ENCODE peak calls at places on chromosome 2, in five cellular contexts. S is Karpas-422, V is stomach, U is small intestine, C is HepG2. F is an unnamed sample. For H3K27me3, the result is how much of the 10 kb centered on the place peaks cover.

GRCh38 chr2:223635080-223635479 is 32.9 kb upstream of the SCG2 start:
- DNase-seq in S (no peak), V (no peak), U (no peak), C (no peak), F (no peak)

GRCh38 chr2:213834331-213834730 is 550.1 kb downstream of the SPAG16 start:
- DNase-seq in S (no peak), V (no peak), U (no peak), C (no peak), F (no peak)

GRCh38 chr2:172084484-172084733 is 898 bp upstream of the DLX1 start:
- DNase-seq in S (no peak), V (no peak), U (no peak), C (no peak), F (no peak)

GRCh38 chr2:36356199-36356989 is 816 bp downstream of the CRIM1 start:
- DNase-seq in S (no peak), V (peak), U (peak), C (no peak), F (no peak)

GRCh38 chr2:96884299-96885156 is 14.6 kb upstream of the SEMA4C start:
- DNase-seq in S (no peak), V (no peak), U (no peak), C (no peak), F (no peak)

GRCh38 chr2:39567507-39567906 is 98.2 kb upstream of the TMEM178A start:
- DNase-seq in S (no peak), V (no peak), U (no peak), C (no peak), F (no peak)

GRCh38 chr2:64374686-64375085 is 79.3 kb upstream of the LGALSL start:
- DNase-seq in S (no peak), V (peak), U (no peak), C (no peak), F (no peak)

GRCh38 chr2:11746807-11747459 is 501 bp downstream of the LPIN1 start:
- DNase-seq in S (peak), V (peak), U (peak), C (peak), F (no peak)

GRCh38 chr2:32678825-32679224 is 51.0 kb downstream of the TTC27 start:
- DNase-seq in S (no peak), V (no peak), U (no peak), C (no peak), F (no peak)

GRCh38 chr2:120709608-120710041 is 26.0 kb upstream of the GLI2 start:
- DNase-seq in S (no peak), V (no peak), U (no peak), C (no peak), F (no peak)

GRCh38 chr2:226018641-226019040 is 619.1 kb downstream of the NYAP2 start:
- DNase-seq in S (no peak), V (no peak), U (no peak), C (no peak), F (no peak)

GRCh38 chr2:185181901-185182300 is 556.7 kb upstream of the FSIP2 start:
- DNase-seq in S (no peak), V (no peak), U (no peak), C (no peak), F (no peak)

GRCh38 chr2:99615247-99615771 is 125.5 kb upstream of the REV1 start:
- DNase-seq in S (no peak), V (no peak), U (no peak), C (peak), F (no peak)

GRCh38 chr2:60518567-60518966 is 34.9 kb downstream of the BCL11A start:
- DNase-seq in S (no peak), V (no peak), U (no peak), C (no peak), F (no peak)

GRCh38 chr2:10059552-10060335 is 16.4 kb downstream of the KLF11 start:
- DNase-seq in S (no peak), V (no peak), U (no peak), C (no peak), F (no peak)

GRCh38 chr2:216349366-216349765 is 22.9 kb downstream of the MARCHF4 start:
- DNase-seq in S (no peak), V (no peak), U (peak), C (no peak), F (peak)

GRCh38 chr2:134491796-134492441 is 226.9 kb downstream of the TMEM163 start:
- DNase-seq in S (no peak), V (peak), U (peak), C (peak), F (no peak)

GRCh38 chr2:88601302-88601701 is 26.0 kb downstream of the EIF2AK3 start:
- DNase-seq in S (no peak), V (no peak), U (no peak), C (no peak), F (no peak)

GRCh38 chr2:234980476-234981187 is 28.8 kb downstream of the SH3BP4 start:
- DNase-seq in S (no peak), V (peak), U (peak), C (peak), F (no peak)

GRCh38 chr2:191105082-191105481 is 45.7 kb downstream of the STAT4 start:
- DNase-seq in S (no peak), V (no peak), U (no peak), C (no peak), F (no peak)

GRCh38 chr2:8332646-8333045 is 349.2 kb upstream of the ID2 start:
- DNase-seq in S (no peak), V (no peak), U (no peak), C (no peak), F (no peak)
- H3K27me3 ChIP-seq in S (under half), V (under half), U (under half), C (under half), F (under half)

DNA sequence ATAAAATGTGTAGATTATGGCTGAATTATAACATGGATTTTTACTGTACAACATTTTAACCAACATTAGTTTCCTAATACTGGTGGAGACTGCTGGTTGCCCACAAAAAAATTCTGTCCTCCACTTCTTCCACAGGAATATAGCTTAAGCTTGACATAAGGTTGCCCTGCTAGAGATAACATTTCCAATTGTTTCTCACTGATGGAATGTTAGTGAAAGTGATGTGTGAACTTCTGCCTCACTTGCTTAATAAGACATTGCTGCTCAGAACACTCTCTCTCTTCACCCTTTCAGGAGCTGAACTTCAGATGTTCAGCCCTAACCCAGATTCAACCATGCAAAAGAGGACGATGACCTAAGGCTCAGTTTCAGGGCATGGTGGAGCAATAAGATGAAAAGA is 2.7 kb upstream of the SGPP2 start:
- DNase-seq in S (no peak), V (no peak), U (no peak), C (no peak), F (peak)
- H3K27me3 ChIP-seq in S (under half), V (under half), U (under half), C (under half), F (under half)

GRCh38 chr2:66579494-66579893 is 144.6 kb downstream of the MEIS1 start:
- DNase-seq in S (no peak), V (no peak), U (no peak), C (no peak), F (no peak)
- H3K27me3 ChIP-seq in S (under half), V (under half), U (half or more), C (under half), F (half or more)

DNA sequence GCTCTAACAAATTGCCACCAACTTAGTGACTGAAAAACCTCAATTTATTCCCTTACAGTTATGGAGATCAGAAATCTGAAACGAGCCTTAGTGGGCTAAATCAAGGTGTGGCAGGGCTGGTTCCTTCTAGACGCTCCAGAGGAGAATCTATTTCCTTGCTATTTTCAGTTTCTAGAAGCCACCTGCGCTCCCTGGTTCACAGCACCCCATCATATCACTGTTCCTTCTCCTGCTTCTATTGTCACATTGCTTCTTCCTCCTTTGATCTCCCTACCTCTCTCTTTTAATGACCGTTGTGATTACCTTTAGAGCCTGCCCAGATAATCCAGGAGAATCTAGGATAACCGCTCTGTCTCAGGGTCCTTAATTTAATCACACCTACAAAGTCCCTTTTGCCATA is 596.6 kb downstream of the PLCL1 start:
- DNase-seq in S (no peak), V (no peak), U (no peak), C (no peak), F (no peak)
- H3K27me3 ChIP-seq in S (under half), V (under half), U (under half), C (under half), F (under half)

GRCh38 chr2:104850322-104851184 is 3.4 kb upstream of the POU3F3 start:
- DNase-seq in S (no peak), V (no peak), U (no peak), C (no peak), F (peak)

GRCh38 chr2:104851236-104852160 is 2.4 kb upstream of the POU3F3 start:
- DNase-seq in S (no peak), V (no peak), U (no peak), C (no peak), F (peak)

GRCh38 chr2:104849036-104849551 is 4.8 kb upstream of the POU3F3 start:
- DNase-seq in S (no peak), V (no peak), U (no peak), C (no peak), F (no peak)

GRCh38 chr2:104848526-104848925 is 5.4 kb upstream of the POU3F3 start:
- DNase-seq in S (no peak), V (no peak), U (no peak), C (no peak), F (peak)

DNA sequence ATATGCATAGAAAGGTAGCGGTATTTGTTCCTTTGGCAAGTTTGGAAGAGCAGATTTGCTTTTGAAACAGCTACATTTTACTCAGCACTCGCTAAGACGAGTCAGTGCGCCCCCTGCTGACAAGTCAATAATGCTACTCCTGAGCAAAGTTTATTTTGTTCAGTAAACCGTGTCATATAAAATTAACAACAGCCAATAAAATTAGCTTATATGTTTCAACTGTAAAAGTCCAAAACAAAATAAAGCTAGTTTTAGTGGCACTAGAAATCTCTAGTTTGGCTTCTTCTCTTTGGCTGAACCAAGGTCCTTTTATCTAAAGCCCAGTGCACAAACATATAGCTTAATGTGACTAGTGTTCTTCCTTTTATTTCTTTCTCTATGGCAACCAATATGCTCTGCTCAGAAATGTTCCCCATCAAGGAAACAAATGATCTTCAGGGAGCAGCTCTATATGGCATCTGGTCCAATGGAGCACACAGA is 4.3 kb upstream of the POU3F3 start:
- DNase-seq in S (peak), V (no peak), U (peak), C (peak), F (peak)
- H3K27me3 ChIP-seq in S (under half), V (under half), U (under half), C (under half), F (under half)

DNA sequence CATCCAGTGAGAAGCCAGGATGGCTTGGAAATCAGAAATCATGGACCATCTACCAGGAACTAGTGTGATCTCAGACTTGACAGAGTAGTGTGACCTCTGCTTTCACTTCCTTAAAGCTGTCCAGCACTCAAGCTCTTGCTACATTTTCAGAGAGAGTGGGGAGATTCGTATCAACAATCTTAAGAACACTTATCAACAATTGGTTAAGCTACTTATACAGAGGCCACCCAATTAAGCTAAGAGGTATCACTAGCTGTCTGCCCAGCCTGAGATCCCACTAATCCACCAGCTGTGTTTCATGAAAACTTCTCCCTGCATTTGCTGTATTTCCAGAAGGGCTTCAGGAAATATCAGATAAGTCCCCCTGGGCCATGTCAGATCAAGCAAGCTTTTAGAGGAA is 4.2 kb downstream of the RPRM start:
- DNase-seq in S (peak), V (no peak), U (no peak), C (no peak), F (no peak)
- H3K27me3 ChIP-seq in S (under half), V (under half), U (under half), C (under half), F (under half)

GRCh38 chr2:26581266-26581990 is 59.7 kb downstream of the CIB4 start:
- DNase-seq in S (no peak), V (no peak), U (no peak), C (no peak), F (no peak)
- H3K27me3 ChIP-seq in S (under half), V (under half), U (under half), C (under half), F (under half)

DNA sequence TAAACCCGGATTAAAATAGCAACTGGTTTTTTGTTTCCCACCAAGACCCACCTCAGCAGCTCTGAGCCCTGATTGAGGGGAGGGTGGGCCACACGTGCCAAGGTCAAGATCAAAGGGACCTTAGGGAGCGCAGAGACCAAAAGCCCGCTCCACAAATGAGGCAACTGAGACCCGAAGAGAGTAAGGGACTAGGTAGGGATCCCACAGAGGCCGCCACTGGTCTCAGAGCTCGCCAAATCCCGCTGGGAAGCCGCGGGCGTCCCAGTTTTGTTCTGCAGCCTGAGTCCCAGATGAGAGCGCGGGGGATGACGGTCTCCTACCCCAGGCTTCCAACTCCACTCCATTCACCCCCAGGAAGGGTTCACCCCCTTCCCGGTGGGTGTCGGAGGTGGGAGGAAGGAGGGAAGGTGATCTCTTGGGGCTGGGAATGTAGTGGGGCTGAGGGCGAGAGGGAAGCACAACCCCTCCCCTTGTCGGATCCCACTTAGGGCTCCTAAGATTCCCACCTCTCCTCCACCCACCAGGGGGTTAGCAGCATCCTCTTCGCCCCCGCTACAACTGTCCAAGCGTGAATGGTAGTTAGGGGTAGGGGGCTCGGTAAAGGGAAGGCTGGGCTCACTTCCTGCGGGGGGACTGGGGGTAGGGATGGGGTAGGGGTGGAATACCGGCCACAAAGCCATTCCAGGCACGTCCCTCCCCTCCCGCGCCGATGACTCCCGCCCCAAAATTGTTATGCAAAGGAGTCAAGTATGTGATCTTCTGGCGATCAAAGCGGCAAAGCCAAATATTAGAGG is 7.3 kb upstream of the EN1 start:
- DNase-seq in S (no peak), V (no peak), U (no peak), C (no peak), F (no peak)
- H3K27me3 ChIP-seq in S (under half), V (half or more), U (half or more), C (under half), F (half or more)